ENCODE peak calls at places on chromosome 15, in nine cellular contexts. P is foreskin fibroblast, C is mammary epithelial cell, Q is astrocyte of the spinal cord, X is ovary, F is IMR-90, W is AG04450, E is neural progenitor cell, N is BE2C. R is an unnamed sample.

GRCh38 chr15:80275946-80276345 is 23.9 kb upstream of the CTXND1 start:
- DNase-seq in N (peak; percentile 42), F (peak; percentile 40), Q (no peak), W (no peak), X (no peak), C (peak; percentile 21), P (peak; percentile 27), E (no peak), R (no peak)

GRCh38 chr15:88650556-88650955 is 11.7 kb downstream of the ISG20 start:
- DNase-seq in X (no peak), W (no peak), N (no peak), E (no peak), C (no peak), Q (no peak), P (no peak), F (no peak), R (no peak)

GRCh38 chr15:67574981-67575632 is 32.6 kb downstream of the MAP2K5 start:
- DNase-seq in F (no peak), C (no peak), X (no peak), N (no peak), E (peak; percentile 52), W (no peak), P (no peak), Q (peak; percentile 22), R (no peak)

GRCh38 chr15:59199775-59200465 is 6.7 kb upstream of the LDHAL6B start:
- DNase-seq in Q (peak; percentile 61), C (peak; percentile 65), N (no peak), P (peak; percentile 60), W (no peak), E (no peak), X (no peak), F (peak; percentile 85), R (peak; percentile 83)

GRCh38 chr15:36544518-36545383 is 34.7 kb upstream of the CDIN1 start:
- DNase-seq in W (no peak), C (no peak), X (no peak), N (no peak), P (no peak), Q (peak; percentile 7), F (no peak), E (peak; percentile 63), R (no peak)

GRCh38 chr15:83278191-83278590 is 6.3 kb downstream of the BNC1 start:
- DNase-seq in W (no peak), X (no peak), E (no peak), N (no peak), Q (peak; percentile 37), P (no peak), C (peak; percentile 81), F (no peak), R (peak; percentile 46)

GRCh38 chr15:81785181-81785580 is 260.6 kb downstream of the MEX3B start:
- DNase-seq in C (no peak), X (no peak), E (peak; percentile 20), N (no peak), W (no peak), Q (no peak), P (no peak), F (no peak), R (no peak)

GRCh38 chr15:99406120-99406519 is 154.8 kb downstream of the LRRC28 start:
- DNase-seq in P (no peak), Q (no peak), E (no peak), F (no peak), N (no peak), C (no peak), X (no peak), W (no peak), R (no peak)

GRCh38 chr15:58393196-58393790 is 38.5 kb upstream of the LIPC start:
- DNase-seq in W (no peak), N (no peak), E (peak; percentile 60), C (no peak), F (peak; percentile 30), P (no peak), Q (no peak), X (no peak), R (no peak)

GRCh38 chr15:95470529-95470928 is 860.0 kb upstream of the NR2F2 start:
- DNase-seq in Q (no peak), W (no peak), E (no peak), F (no peak), X (no peak), C (no peak), P (no peak), N (no peak), R (no peak)

GRCh38 chr15:101712078-101712477 is 12.2 kb downstream of the TARS3 start:
- DNase-seq in W (no peak), X (no peak), F (no peak), E (no peak), Q (no peak), P (no peak), C (no peak), N (no peak), R (no peak)

GRCh38 chr15:39110336-39110735 is 470.5 kb upstream of the THBS1 start:
- DNase-seq in C (peak; percentile 44), X (no peak), Q (peak; percentile 68), N (no peak), F (peak; percentile 66), P (no peak), W (no peak), E (no peak), R (no peak)

GRCh38 chr15:51799174-51799907 is 30.1 kb upstream of the TMOD3 start:
- DNase-seq in N (peak; percentile 44), P (no peak), C (no peak), W (no peak), X (no peak), F (no peak), Q (no peak), E (no peak), R (no peak)

GRCh38 chr15:67068724-67069400 is 3.5 kb downstream of the SMAD3 start:
- DNase-seq in P (no peak), N (no peak), C (no peak), Q (peak; percentile 59), W (no peak), F (peak; percentile 63), X (no peak), E (no peak), R (no peak)

GRCh38 chr15:56640549-56640948 is 92.8 kb downstream of the ZNF280D start:
- DNase-seq in C (no peak), F (peak; percentile 6), X (no peak), Q (no peak), W (no peak), E (no peak), P (no peak), N (no peak), R (no peak)

GRCh38 chr15:51841401-51842040 is 12.1 kb downstream of the TMOD3 start:
- DNase-seq in P (no peak), F (no peak), X (no peak), E (no peak), Q (no peak), C (no peak), N (no peak), W (no peak), R (no peak)

DNA sequence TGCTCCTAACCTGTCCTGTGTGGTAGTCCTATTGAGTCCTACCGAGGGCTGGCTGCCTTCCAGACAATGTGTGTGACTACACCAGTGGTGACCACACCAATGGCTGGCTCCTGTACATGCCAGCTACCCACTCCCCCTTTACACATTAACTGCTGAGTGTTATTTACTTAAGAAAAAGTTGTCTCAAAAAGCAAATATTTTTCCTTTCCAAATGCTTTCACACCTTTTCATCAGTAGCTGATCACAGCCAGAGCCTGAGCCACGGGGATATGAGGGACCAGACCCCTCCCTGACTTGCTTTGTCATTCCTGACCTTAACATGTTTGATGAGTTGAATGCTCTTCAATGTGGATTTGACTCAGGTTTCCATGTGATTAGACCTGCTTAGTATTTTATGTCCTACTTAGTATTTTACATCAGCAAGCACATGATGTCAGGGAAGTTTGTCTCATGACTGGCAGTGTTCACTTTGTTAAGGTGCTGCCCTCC is 29.6 kb upstream of the GREM1 start:
- DNase-seq in X (no peak), C (peak; percentile 53), F (peak; percentile 41), N (peak; percentile 72), P (no peak), E (no peak), W (no peak), Q (peak; percentile 36), R (peak; percentile 89)
- TF ChIP-seq CTCF in X (no peak), C (no peak), F (no peak), N (no peak), P (no peak), E (no peak), W (no peak), Q (no peak), R (no peak)

DNA sequence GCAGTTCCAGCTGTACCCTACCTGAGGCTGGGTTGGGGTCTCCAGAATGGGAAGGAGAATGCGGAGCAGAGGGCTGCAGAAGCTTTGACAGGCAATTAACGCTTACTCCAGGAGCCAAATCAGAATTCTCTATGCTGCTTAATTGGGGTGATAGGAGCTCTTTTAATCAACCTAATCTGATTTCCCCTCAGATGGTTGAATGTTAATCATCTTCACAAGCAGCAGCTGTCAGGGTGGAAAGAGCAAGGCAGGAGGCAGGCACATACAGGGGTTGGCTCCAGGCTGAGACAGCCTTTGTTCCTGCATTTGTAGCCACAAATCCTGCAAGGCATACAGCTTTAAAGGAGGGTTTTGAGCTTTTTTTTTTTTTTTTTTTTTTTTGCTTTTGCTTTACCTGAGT is 2.6 kb downstream of the CILP start:
- DNase-seq in W (no peak), C (no peak), Q (no peak), N (no peak), P (no peak), X (no peak), E (peak; percentile 51), F (no peak), R (no peak)
- H3K4me3 ChIP-seq in W (no peak overlapping the region), C (no peak overlapping the region), Q (no peak overlapping the region), N (no peak overlapping the region), P (no peak overlapping the region), X (no peak overlapping the region), E (no peak overlapping the region), F (no peak overlapping the region), R (no peak overlapping the region)

GRCh38 chr15:43989938-43990337 is 163.1 kb downstream of the WDR76 start:
- DNase-seq in E (no peak), C (no peak), P (no peak), Q (no peak), F (no peak), N (no peak), W (no peak), X (no peak), R (no peak)

GRCh38 chr15:43985976-43986375 is 159.2 kb downstream of the WDR76 start:
- DNase-seq in N (no peak), F (no peak), P (no peak), C (no peak), W (no peak), E (no peak), X (no peak), Q (no peak), R (no peak)

GRCh38 chr15:43988900-43989299 is 162.1 kb downstream of the WDR76 start:
- DNase-seq in W (no peak), E (no peak), C (no peak), N (no peak), F (no peak), P (no peak), X (no peak), Q (no peak), R (no peak)

GRCh38 chr15:43991235-43991634 is 164.4 kb downstream of the WDR76 start:
- DNase-seq in X (no peak), E (no peak), N (no peak), P (no peak), W (no peak), F (no peak), Q (no peak), C (no peak), R (no peak)

GRCh38 chr15:43987924-43988323 is 161.1 kb downstream of the WDR76 start:
- DNase-seq in W (no peak), E (no peak), C (no peak), X (no peak), P (no peak), F (no peak), Q (no peak), N (no peak), R (no peak)
- TF ChIP-seq CTCF in W (no peak), E (no peak), C (no peak), X (no peak), P (no peak), F (no peak), Q (no peak), N (no peak), R (no peak)

GRCh38 chr15:69412701-69413100 is 1.4 kb upstream of the KIF23 start:
- DNase-seq in Q (no peak), F (no peak), N (no peak), P (no peak), X (no peak), C (no peak), W (no peak), E (no peak), R (no peak)
- H3K4me3 ChIP-seq in Q (no peak overlapping the region), F (no peak overlapping the region), N (no peak overlapping the region), P (peak overlapping the region; percentile 84), X (no peak overlapping the region), C (no peak overlapping the region), W (no peak overlapping the region), E (no peak overlapping the region), R (no peak overlapping the region)

R was measured in epithelial cell of proximal tubule.